ENCODE peak calls at places on chromosomes 7 and 10, in five cellular contexts. One of them, this sample, is unnamed. For H3K4me1, the result is how much of the 10 kb centered on the place peaks cover.

GRCh38 chr7:112646787-112647186 is 143.4 kb downstream of the TMEM168 start:
- DNase-seq in tibial nerve: no peak
- DNase-seq in A549: no peak
- DNase-seq in neuronal stem cell: no peak
- DNase-seq in Peyer's patch: no peak
- DNase-seq in this sample: peak

GRCh38 chr10:11808808-11809207 is 14.3 kb upstream of the PROSER2 start:
- DNase-seq in Peyer's patch: no peak
- DNase-seq in tibial nerve: no peak
- DNase-seq in A549: no peak
- DNase-seq in neuronal stem cell: no peak
- DNase-seq in this sample: no peak

GRCh38 chr10:78301891-78302738 is 268.5 kb downstream of the RPS24 start:
- DNase-seq in Peyer's patch: no peak
- DNase-seq in A549: peak
- DNase-seq in tibial nerve: no peak
- DNase-seq in neuronal stem cell: no peak
- DNase-seq in this sample: peak

GRCh38 chr7:112036071-112036470 is 170.1 kb downstream of the DOCK4 start:
- DNase-seq in neuronal stem cell: no peak
- DNase-seq in Peyer's patch: no peak
- DNase-seq in tibial nerve: no peak
- DNase-seq in A549: no peak
- DNase-seq in this sample: no peak

GRCh38 chr10:77360121-77360520 is 277.5 kb downstream of the KCNMA1 start:
- DNase-seq in tibial nerve: no peak
- DNase-seq in A549: no peak
- DNase-seq in neuronal stem cell: no peak
- DNase-seq in Peyer's patch: no peak
- DNase-seq in this sample: no peak

GRCh38 chr7:133235212-133235883 is 17.5 kb upstream of the EXOC4 start:
- DNase-seq in Peyer's patch: no peak
- DNase-seq in A549: no peak
- DNase-seq in tibial nerve: no peak
- DNase-seq in neuronal stem cell: no peak
- DNase-seq in this sample: no peak

GRCh38 chr10:119386666-119387065 is 155.9 kb downstream of the RGS10 start:
- DNase-seq in neuronal stem cell: no peak
- DNase-seq in A549: no peak
- DNase-seq in tibial nerve: no peak
- DNase-seq in Peyer's patch: no peak
- DNase-seq in this sample: no peak

GRCh38 chr10:102988404-102989314 is 70.6 kb downstream of the CNNM2 start:
- DNase-seq in A549: peak
- DNase-seq in neuronal stem cell: no peak
- DNase-seq in tibial nerve: no peak
- DNase-seq in Peyer's patch: no peak
- DNase-seq in this sample: no peak

GRCh38 chr7:97203957-97204356 is 86.5 kb downstream of the SDHAF3 start:
- DNase-seq in neuronal stem cell: no peak
- DNase-seq in A549: no peak
- DNase-seq in Peyer's patch: no peak
- DNase-seq in tibial nerve: no peak
- DNase-seq in this sample: no peak

GRCh38 chr7:128444242-128444641 is 11.4 kb upstream of the HILPDA start:
- DNase-seq in Peyer's patch: no peak
- DNase-seq in A549: no peak
- DNase-seq in tibial nerve: no peak
- DNase-seq in neuronal stem cell: no peak
- DNase-seq in this sample: no peak

DNA sequence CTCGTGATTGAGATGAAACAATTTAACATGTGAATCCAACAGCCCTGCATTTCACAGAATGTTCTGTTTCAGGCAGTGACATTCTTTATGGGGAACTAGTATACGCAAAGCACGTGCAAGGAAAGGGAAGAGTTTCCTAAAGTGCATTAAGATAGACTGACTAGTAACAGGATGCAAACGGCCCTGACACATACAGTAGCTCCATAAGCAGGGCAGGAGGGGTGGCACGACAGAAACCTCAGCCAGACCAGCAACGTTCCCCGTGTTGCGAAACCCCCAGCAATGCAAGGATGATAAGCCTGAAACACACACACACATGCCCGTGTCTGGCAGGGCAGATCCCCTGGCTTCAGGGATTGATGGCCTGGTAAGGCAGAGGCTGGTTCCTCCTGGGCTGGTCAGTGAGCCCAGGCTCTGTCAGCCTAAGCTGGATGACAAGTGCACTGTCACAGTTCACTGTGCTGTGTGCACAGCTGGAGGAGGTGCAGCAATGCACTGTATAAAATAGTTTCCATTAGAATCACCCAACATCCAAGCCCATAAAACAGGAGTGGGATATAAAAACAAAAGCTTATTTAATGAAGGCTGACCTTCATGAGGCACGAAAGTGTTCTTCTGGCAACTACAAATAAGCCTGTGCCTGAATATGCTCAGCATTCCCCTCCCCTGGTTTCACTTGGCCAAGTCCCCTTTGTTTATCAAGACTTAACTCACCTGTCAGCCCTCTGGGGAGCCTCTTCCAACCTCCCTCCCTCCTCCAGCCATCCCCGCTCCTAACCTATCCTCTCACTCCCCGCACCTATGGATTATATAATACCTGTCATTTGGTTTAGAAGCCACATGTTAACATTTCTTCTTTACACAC is 88.8 kb downstream of the GSAP start:
- DNase-seq in Peyer's patch: no peak
- DNase-seq in A549: no peak
- DNase-seq in tibial nerve: no peak
- DNase-seq in neuronal stem cell: no peak
- DNase-seq in this sample: no peak
- H3K4me1 ChIP-seq in Peyer's patch: under half
- H3K4me1 ChIP-seq in A549: under half
- H3K4me1 ChIP-seq in tibial nerve: under half
- H3K4me1 ChIP-seq in neuronal stem cell: under half
- H3K4me1 ChIP-seq in this sample: under half

DNA sequence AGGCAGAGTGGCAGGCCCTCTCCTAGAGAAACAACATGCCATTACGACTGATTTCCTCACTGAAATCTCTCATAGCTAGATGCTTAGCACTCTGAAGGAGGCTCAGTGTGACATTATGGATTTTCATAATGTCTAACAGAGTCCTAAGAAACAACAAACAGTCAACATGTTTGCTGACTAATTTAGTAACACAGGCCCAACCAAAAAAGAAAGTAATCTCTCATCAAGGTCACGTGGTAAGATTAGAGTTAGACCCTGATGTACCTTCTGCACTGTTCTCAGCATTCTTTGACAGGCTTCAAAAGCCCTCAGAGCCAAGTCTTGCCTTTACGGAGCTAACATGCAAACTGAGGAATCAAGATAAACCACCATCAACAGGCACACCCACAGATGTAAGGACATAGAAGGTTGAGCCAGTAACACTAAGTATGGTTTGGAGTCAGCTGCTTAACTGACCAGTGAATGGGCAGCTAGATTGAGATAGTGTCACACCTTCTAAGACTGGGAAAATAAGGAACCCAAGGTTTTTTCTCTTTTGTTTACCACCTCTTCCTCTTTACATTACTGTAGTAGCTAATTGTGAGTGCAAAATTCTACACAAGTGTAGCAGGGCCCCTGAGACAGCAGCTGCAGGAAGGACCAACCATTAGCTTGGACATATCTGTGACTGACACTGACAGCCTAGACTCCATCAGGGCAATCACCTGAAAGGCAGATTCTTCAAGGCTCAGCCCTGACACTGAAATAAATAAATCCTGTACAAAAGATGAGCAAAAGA is 15.3 kb upstream of the KCNIP2 start:
- DNase-seq in A549: no peak
- DNase-seq in tibial nerve: no peak
- DNase-seq in Peyer's patch: no peak
- DNase-seq in neuronal stem cell: no peak
- DNase-seq in this sample: no peak
- H3K4me3 ChIP-seq in A549: no peak
- H3K4me3 ChIP-seq in tibial nerve: no peak
- H3K4me3 ChIP-seq in Peyer's patch: no peak
- H3K4me3 ChIP-seq in neuronal stem cell: no peak
- H3K4me3 ChIP-seq in this sample: no peak

DNA sequence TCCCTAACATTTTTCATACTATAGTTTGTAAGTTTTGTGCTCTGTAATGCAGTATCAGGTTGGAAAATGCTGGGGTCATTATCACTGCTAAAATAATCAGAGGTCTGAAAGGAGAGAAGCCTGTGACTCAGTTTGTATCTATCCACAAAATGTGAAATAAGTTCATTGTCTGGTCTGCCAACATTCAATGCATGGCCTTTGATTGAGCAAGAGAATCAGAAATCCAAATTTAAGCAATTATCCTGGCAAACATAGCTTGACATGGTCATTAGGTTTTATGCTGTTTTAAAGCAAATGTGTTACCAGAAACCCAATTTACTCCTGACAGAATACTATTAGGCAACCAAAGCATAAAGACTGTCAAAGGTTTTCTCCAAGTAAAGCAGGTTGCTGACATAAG is 709.7 kb upstream of the SEMA3D start:
- DNase-seq in tibial nerve: no peak
- DNase-seq in neuronal stem cell: no peak
- DNase-seq in A549: no peak
- DNase-seq in Peyer's patch: no peak
- DNase-seq in this sample: no peak
- H3K4me1 ChIP-seq in tibial nerve: under half
- H3K4me1 ChIP-seq in neuronal stem cell: under half
- H3K4me1 ChIP-seq in A549: under half
- H3K4me1 ChIP-seq in Peyer's patch: under half
- H3K4me1 ChIP-seq in this sample: under half

DNA sequence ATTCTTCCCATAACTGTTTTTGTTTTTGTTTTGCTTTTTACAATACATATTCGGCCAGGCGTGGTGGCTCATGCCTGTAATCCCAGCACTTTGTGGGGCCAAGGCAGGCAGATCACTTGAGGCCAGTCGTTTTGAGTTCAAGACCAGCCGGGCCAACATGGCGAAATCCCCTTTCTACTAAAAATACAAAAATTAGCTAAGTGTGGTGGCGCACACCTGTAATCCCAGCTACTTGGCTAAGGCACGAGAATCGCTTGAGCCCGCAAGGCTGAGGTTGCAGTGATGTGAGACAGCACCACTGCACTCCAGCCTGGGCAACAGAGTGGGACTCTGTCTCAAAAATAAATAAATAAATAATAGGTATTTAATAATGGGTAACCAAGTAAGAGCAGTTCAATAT is 2.3 kb downstream of the TM9SF3 start:
- DNase-seq in A549: no peak
- DNase-seq in Peyer's patch: no peak
- DNase-seq in neuronal stem cell: no peak
- DNase-seq in tibial nerve: no peak
- DNase-seq in this sample: no peak
- H3K4me3 ChIP-seq in A549: no peak
- H3K4me3 ChIP-seq in Peyer's patch: peak
- H3K4me3 ChIP-seq in neuronal stem cell: no peak
- H3K4me3 ChIP-seq in tibial nerve: no peak
- H3K4me3 ChIP-seq in this sample: peak

GRCh38 chr7:22447008-22447407 is 53.0 kb downstream of the STEAP1B start:
- DNase-seq in neuronal stem cell: no peak
- DNase-seq in A549: no peak
- DNase-seq in Peyer's patch: no peak
- DNase-seq in tibial nerve: no peak
- DNase-seq in this sample: no peak
- H3K4me1 ChIP-seq in neuronal stem cell: under half
- H3K4me1 ChIP-seq in A549: under half
- H3K4me1 ChIP-seq in Peyer's patch: under half
- H3K4me1 ChIP-seq in tibial nerve: under half
- H3K4me1 ChIP-seq in this sample: under half